ENCODE peak calls at places on chromosomes 6 and 20, in six cellular contexts. F is tibial artery, L is type B pancreatic cell, N is stomach, V is HFFc6, Q is nephron progenitor cell. W is an unnamed sample.

GRCh38 chr6:108835218-108835850 is 12.9 kb upstream of the ARMC2 start:
- DNase-seq in F (peak; percentile 92), L (peak; percentile 81), N (peak; percentile 94), V (peak; percentile 64), Q (peak; percentile 88), W (peak; percentile 90)

GRCh38 chr6:3913077-3913957 is 64.1 kb downstream of the FAM50B start:
- DNase-seq in F (peak; percentile 84), L (no peak), N (peak; percentile 77), V (peak; percentile 95), Q (no peak), W (no peak)

GRCh38 chr6:85494551-85495337 is 44.9 kb downstream of the NT5E start:
- DNase-seq in F (no peak), L (no peak), N (no peak), V (peak; percentile 55), Q (no peak), W (no peak)

GRCh38 chr6:20661721-20662120 is 127.5 kb downstream of the CDKAL1 start:
- DNase-seq in F (no peak), L (no peak), N (no peak), V (no peak), Q (no peak), W (no peak)

GRCh38 chr6:129730477-129731165 is 20.6 kb upstream of the ARHGAP18 start:
- DNase-seq in F (no peak), L (no peak), N (no peak), V (peak; percentile 29), Q (no peak), W (no peak)

GRCh38 chr6:35173068-35174042 is 32.2 kb upstream of the TCP11 start:
- DNase-seq in F (no peak), L (peak; percentile 11), N (no peak), V (peak; percentile 58), Q (no peak), W (no peak)

GRCh38 chr20:61580958-61581824 is 329.1 kb downstream of the CDH4 start:
- DNase-seq in F (no peak), L (no peak), N (no peak), V (no peak), Q (no peak), W (no peak)

GRCh38 chr20:34544109-34544793 is 14.3 kb upstream of the MAP1LC3A start:
- DNase-seq in F (no peak), L (no peak), N (no peak), V (no peak), Q (no peak), W (no peak)

GRCh38 chr20:36941403-36941835 is 10.1 kb downstream of the SAMHD1 start:
- DNase-seq in F (no peak), L (no peak), N (no peak), V (no peak), Q (no peak), W (no peak)

GRCh38 chr6:8707956-8708772 is 272.8 kb upstream of the SLC35B3 start:
- DNase-seq in F (no peak), L (no peak), N (peak; percentile 49), V (peak; percentile 1), Q (no peak), W (no peak)

GRCh38 chr20:35166242-35166830 is 5.5 kb upstream of the PROCR start:
- DNase-seq in F (peak; percentile 73), L (no peak), N (no peak), V (no peak), Q (no peak), W (no peak)

GRCh38 chr6:33984466-33985332 is 161.2 kb downstream of the GRM4 start:
- DNase-seq in F (peak; percentile 38), L (peak; percentile 50), N (peak; percentile 20), V (no peak), Q (no peak), W (no peak)

GRCh38 chr6:5389086-5389745 is 127.9 kb downstream of the FARS2 start:
- DNase-seq in F (no peak), L (no peak), N (no peak), V (no peak), Q (no peak), W (no peak)

GRCh38 chr6:112030206-112030932 is 23.5 kb upstream of the CCN6 start:
- DNase-seq in F (no peak), L (no peak), N (no peak), V (no peak), Q (no peak), W (no peak)

GRCh38 chr6:57261896-57262295 is 39.8 kb upstream of the RAB23 start:
- DNase-seq in F (no peak), L (no peak), N (no peak), V (no peak), Q (no peak), W (no peak)

GRCh38 chr6:136012198-136012884 is 160.8 kb downstream of the PDE7B start:
- DNase-seq in F (no peak), L (no peak), N (no peak), V (peak; percentile 64), Q (no peak), W (no peak)

GRCh38 chr20:54497931-54498718 is 22.7 kb downstream of the DOK5 start:
- DNase-seq in F (no peak), L (no peak), N (no peak), V (no peak), Q (no peak), W (no peak)

GRCh38 chr6:152124432-152125074 is 317.1 kb downstream of the ESR1 start:
- DNase-seq in F (no peak), L (no peak), N (no peak), V (peak; percentile 65), Q (no peak), W (no peak)

GRCh38 chr6:137692806-137693205 is 174.3 kb upstream of the TNFAIP3 start:
- DNase-seq in F (no peak), L (no peak), N (no peak), V (no peak), Q (no peak), W (no peak)

GRCh38 chr20:23655551-23656211 is 17.9 kb upstream of the CST3 start:
- DNase-seq in F (peak; percentile 85), L (no peak), N (no peak), V (no peak), Q (no peak), W (no peak)

GRCh38 chr6:122839477-122839876 is 50.4 kb downstream of the SMPDL3A start:
- DNase-seq in F (no peak), L (no peak), N (peak; percentile 67), V (peak; percentile 52), Q (peak; percentile 71), W (peak; percentile 68)

GRCh38 chr6:122832515-122833228 is 43.6 kb downstream of the SMPDL3A start:
- DNase-seq in F (no peak), L (no peak), N (no peak), V (no peak), Q (peak; percentile 4), W (no peak)

GRCh38 chr6:122839906-122840305 is 50.8 kb downstream of the SMPDL3A start:
- DNase-seq in F (no peak), L (no peak), N (no peak), V (no peak), Q (no peak), W (no peak)

GRCh38 chr6:122833229-122833556 is 44.1 kb downstream of the SMPDL3A start:
- DNase-seq in F (no peak), L (no peak), N (no peak), V (no peak), Q (no peak), W (peak; percentile 24)

GRCh38 chr6:122838060-122838780 is 49.2 kb downstream of the SMPDL3A start:
- DNase-seq in F (no peak), L (no peak), N (no peak), V (peak; percentile 25), Q (no peak), W (no peak)
- TF ChIP-seq CTCF in F (no peak), L (peak; percentile 68), N (peak; percentile 38), V (peak; percentile 74), Q (peak; percentile 36), W (peak; percentile 27)

GRCh38 chr20:58161192-58161591 is 67.3 kb downstream of the ANKRD60 start:
- DNase-seq in F (no peak), L (no peak), N (no peak), V (no peak), Q (no peak), W (no peak)

GRCh38 chr20:58160451-58161051 is 67.9 kb downstream of the ANKRD60 start:
- DNase-seq in F (no peak), L (no peak), N (no peak), V (peak; percentile 39), Q (no peak), W (no peak)

GRCh38 chr20:58162976-58163375 is 65.5 kb downstream of the ANKRD60 start:
- DNase-seq in F (no peak), L (no peak), N (no peak), V (no peak), Q (no peak), W (no peak)
- TF ChIP-seq CTCF in F (no peak), L (no peak), N (no peak), V (no peak), Q (no peak), W (no peak)

GRCh38 chr6:139254196-139254595 is 37.6 kb downstream of the TXLNB start:
- DNase-seq in F (no peak), L (no peak), N (no peak), V (no peak), Q (no peak), W (no peak)

GRCh38 chr6:139251377-139252017 is 40.3 kb downstream of the TXLNB start:
- DNase-seq in F (no peak), L (no peak), N (no peak), V (no peak), Q (no peak), W (no peak)

GRCh38 chr6:139250296-139251274 is 41.2 kb downstream of the TXLNB start:
- DNase-seq in F (peak; percentile 77), L (no peak), N (peak; percentile 54), V (peak; percentile 17), Q (peak; percentile 61), W (peak; percentile 82)

GRCh38 chr6:139253656-139254055 is 38.1 kb downstream of the TXLNB start:
- DNase-seq in F (no peak), L (no peak), N (no peak), V (no peak), Q (no peak), W (no peak)

DNA sequence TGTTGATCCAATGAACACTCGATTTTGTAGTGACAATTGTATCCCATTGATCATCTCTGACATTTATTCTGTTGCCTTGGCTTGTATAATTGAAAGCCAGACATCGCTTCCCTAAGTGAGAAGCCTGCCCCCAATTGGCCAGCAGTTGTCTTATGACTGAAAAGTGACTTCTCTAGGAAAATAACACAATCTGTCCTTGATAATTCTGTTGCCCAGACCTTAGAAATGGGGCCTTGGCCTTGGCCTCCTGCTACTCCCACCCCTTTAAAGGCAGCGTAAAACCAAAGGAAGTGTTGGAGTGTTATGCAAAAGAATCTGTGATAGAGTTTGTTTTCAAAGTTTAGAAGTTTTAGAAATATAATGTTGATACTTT is 39.8 kb downstream of the TXLNB start:
- DNase-seq in F (no peak), L (no peak), N (no peak), V (no peak), Q (no peak), W (no peak)
- TF ChIP-seq CTCF in F (no peak), L (no peak), N (no peak), V (no peak), Q (no peak), W (no peak)

DNA sequence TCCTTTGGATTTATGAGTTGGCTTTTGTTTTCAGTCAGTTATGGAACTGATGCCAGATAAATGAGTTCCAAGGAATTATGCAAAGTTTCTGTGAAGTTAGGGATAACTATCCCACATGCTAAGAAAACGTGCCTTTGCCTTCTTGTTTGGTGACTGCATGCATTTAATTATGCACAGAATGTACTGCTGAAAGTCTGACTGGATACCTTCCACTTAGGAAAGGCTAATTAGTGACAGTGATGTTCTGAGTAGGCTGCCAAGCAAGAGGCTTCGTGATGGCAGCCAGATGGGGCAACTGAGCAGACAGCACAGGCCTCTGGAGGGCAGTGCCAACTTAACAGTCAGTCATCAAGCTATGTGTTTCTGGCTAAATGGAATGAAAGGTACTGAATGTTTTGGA is 289.9 kb downstream of the CD109 start:
- DNase-seq in F (no peak), L (no peak), N (no peak), V (peak; percentile 81), Q (no peak), W (no peak)
- TF ChIP-seq CTCF in F (no peak), L (no peak), N (no peak), V (peak; percentile 73), Q (no peak), W (no peak)